ENCODE peak calls at places on chromosomes 11 and 22, in five cellular contexts. Y is hepatic stellate cell; E is ELR; X is T-helper 1 cell; U is CD4-positive, CD25-positive, alpha-beta regulatory T cell. H is an unnamed sample.

GRCh38 chr11:119889111-119889510 is 160.1 kb upstream of the NECTIN1 start:
- DNase-seq in Y (no peak), E (no peak), X (no peak), U (no peak), H (no peak)

GRCh38 chr11:405323-405975 is 9.3 kb downstream of the SIGIRR start:
- DNase-seq in Y (no peak), E (no peak), X (no peak), U (no peak), H (no peak)

GRCh38 chr11:6681949-6682348 is 1.2 kb downstream of the MRPL17 start:
- DNase-seq in Y (no peak), E (peak), X (no peak), U (no peak), H (no peak)

GRCh38 chr11:128796275-128796674 is 70.8 kb downstream of the KCNJ1 start:
- DNase-seq in Y (peak), E (peak), X (no peak), U (no peak), H (no peak)

GRCh38 chr11:10993186-10993585 is 135.3 kb upstream of the ZBED5 start:
- DNase-seq in Y (no peak), E (peak), X (no peak), U (no peak), H (no peak)

GRCh38 chr11:97729546-97730272 is 1291.0 kb upstream of the CNTN5 start:
- DNase-seq in Y (no peak), E (no peak), X (no peak), U (no peak), H (no peak)

GRCh38 chr11:116339306-116339705 is 433.5 kb downstream of the BUD13 start:
- DNase-seq in Y (no peak), E (no peak), X (no peak), U (no peak), H (no peak)

GRCh38 chr11:129258205-129258604 is 66.1 kb upstream of the ARHGAP32 start:
- DNase-seq in Y (no peak), E (no peak), X (no peak), U (no peak), H (no peak)

GRCh38 chr11:1659478-1659877 is 29.9 kb downstream of the KRTAP5-5 start:
- DNase-seq in Y (no peak), E (no peak), X (no peak), U (no peak), H (no peak)

GRCh38 chr11:93984205-93984586 is 37.0 kb upstream of the HEPHL1 start:
- DNase-seq in Y (no peak), E (peak), X (no peak), U (no peak), H (no peak)

GRCh38 chr22:45905924-45906865 is 70.8 kb downstream of the WNT7B start:
- DNase-seq in Y (peak), E (peak), X (no peak), U (no peak), H (no peak)

GRCh38 chr11:59800390-59801037 is 10.1 kb downstream of the MRPL16 start:
- DNase-seq in Y (no peak), E (no peak), X (no peak), U (no peak), H (no peak)

GRCh38 chr11:68200639-68201038 is 12.5 kb downstream of the KMT5B start:
- DNase-seq in Y (peak), E (peak), X (no peak), U (no peak), H (no peak)

GRCh38 chr11:8839957-8840945 is 70.7 kb upstream of the AKIP1 start:
- DNase-seq in Y (no peak), E (peak), X (no peak), U (no peak), H (peak)

GRCh38 chr22:22380098-22381030 is 128.2 kb downstream of the ZNF280B start:
- DNase-seq in Y (no peak), E (peak), X (no peak), U (no peak), H (no peak)

GRCh38 chr11:68798221-68798813 is 43.4 kb downstream of the CPT1A start:
- DNase-seq in Y (no peak), E (peak), X (no peak), U (peak), H (no peak)

GRCh38 chr22:26134654-26135330 is 34.5 kb upstream of the SEZ6L start:
- DNase-seq in Y (no peak), E (peak), X (no peak), U (no peak), H (no peak)

GRCh38 chr22:18056802-18057474 is 20.9 kb upstream of the PEX26 start:
- DNase-seq in Y (no peak), E (peak), X (no peak), U (no peak), H (no peak)

GRCh38 chr11:86513138-86513537 is 138.5 kb downstream of the CCDC81 start:
- DNase-seq in Y (no peak), E (no peak), X (no peak), U (no peak), H (no peak)

GRCh38 chr11:27464155-27464759 is 8.3 kb downstream of the LGR4 start:
- DNase-seq in Y (no peak), E (peak), X (no peak), U (no peak), H (no peak)

GRCh38 chr11:109960831-109961230 is 132.4 kb upstream of the ZC3H12C start:
- DNase-seq in Y (no peak), E (no peak), X (no peak), U (no peak), H (no peak)

GRCh38 chr11:75733346-75734107 is 15.9 kb downstream of the MOGAT2 start:
- DNase-seq in Y (no peak), E (peak), X (no peak), U (no peak), H (peak)

GRCh38 chr11:62143727-62144126 is 19.9 kb downstream of the INCENP start:
- DNase-seq in Y (no peak), E (no peak), X (no peak), U (no peak), H (no peak)

GRCh38 chr11:68979931-68980775 is 633 bp downstream of the MRGPRD start:
- DNase-seq in Y (no peak), E (no peak), X (no peak), U (no peak), H (no peak)

H was measured in prostate gland.